ENCODE peak calls at places on chromosomes 13 and 19, in six cellular contexts. F is lower lobe of right lung; K is stimulated activated CD8-positive, alpha-beta memory T cell treated with anti-CD3 and anti-CD28 coated beads, Interleukin-4, amount 100 ng/mL, for 48 hours; V is cardiac fibroblast; O is neural progenitor cell; J is Daoy. T is an unnamed sample.

GRCh38 chr13:29472317-29472961 is 123.0 kb downstream of the SLC7A1 start:
- DNase-seq in F (no peak), K (peak), V (peak), O (peak), J (peak), T (peak)

GRCh38 chr19:37329686-37330085 is 41.2 kb upstream of the ZNF527 start:
- DNase-seq in F (no peak), K (no peak), V (peak), O (peak), J (no peak), T (peak)

GRCh38 chr19:47280183-47280797 is 5.6 kb downstream of the INAFM1 start:
- DNase-seq in F (peak), K (peak), V (peak), O (peak), J (peak), T (peak)

GRCh38 chr13:100300708-100301107 is 211.8 kb downstream of the PCCA start:
- DNase-seq in F (no peak), K (no peak), V (no peak), O (peak), J (no peak), T (no peak)

GRCh38 chr19:2149980-2150793 is 1.2 kb downstream of the AP3D1 start:
- DNase-seq in F (peak), K (peak), V (peak), O (peak), J (peak), T (no peak)

GRCh38 chr19:2556221-2557092 is 80.5 kb downstream of the GADD45B start:
- DNase-seq in F (peak), K (no peak), V (no peak), O (no peak), J (no peak), T (no peak)

GRCh38 chr13:110239280-110240120 is 67.5 kb downstream of the COL4A1 start:
- DNase-seq in F (no peak), K (no peak), V (peak), O (no peak), J (no peak), T (peak)

GRCh38 chr19:3057275-3057714 is 5.0 kb downstream of the TLE5 start:
- DNase-seq in F (peak), K (no peak), V (no peak), O (no peak), J (peak), T (peak)

GRCh38 chr19:55642153-55643002 is 1.1 kb upstream of the ZNF581 start:
- DNase-seq in F (peak), K (peak), V (peak), O (peak), J (peak), T (no peak)

GRCh38 chr13:98927954-98928927 is 49.6 kb downstream of the DOCK9 start:
- DNase-seq in F (no peak), K (no peak), V (peak), O (no peak), J (no peak), T (peak)